ENCODE peak calls at places on chromosome 22, in four cellular contexts. A is pancreas, C is lung microvascular endothelial cell, Q is H54. N is an unnamed sample.
A peak's percentile ranks its signal among the peaks of the same experiment; 100 is the strongest.

GRCh38 chr22:49936018-49936972 is 17.9 kb downstream of the CRELD2 start:
- DNase-seq in A (peak; percentile 92), C (peak; percentile 99), Q (peak; percentile 84), N (peak; percentile 83)

GRCh38 chr22:30720263-30720837 is 25.7 kb downstream of the OSBP2 start:
- DNase-seq in A (no peak), C (peak; percentile 84), Q (no peak), N (no peak)

GRCh38 chr22:27510024-27510423 is 291.5 kb downstream of the MN1 start:
- DNase-seq in A (no peak), C (no peak), Q (no peak), N (no peak)

GRCh38 chr22:38346506-38346905 is 29.3 kb upstream of the CSNK1E start:
- DNase-seq in A (peak; percentile 31), C (no peak), Q (no peak), N (no peak)

GRCh38 chr22:38924197-38924952 is 33.0 kb upstream of the APOBEC3A start:
- DNase-seq in A (peak; percentile 92), C (peak; percentile 74), Q (peak; percentile 33), N (peak; percentile 95)

GRCh38 chr22:46273432-46274148 is 5.8 kb downstream of the TTC38 start:
- DNase-seq in A (no peak), C (no peak), Q (no peak), N (no peak)

GRCh38 chr22:36998620-36999351 is 20.5 kb downstream of the TST start:
- DNase-seq in A (no peak), C (no peak), Q (peak; percentile 44), N (peak; percentile 25)

GRCh38 chr22:50011447-50012200 is 941 bp downstream of the IL17REL start:
- DNase-seq in A (peak; percentile 47), C (no peak), Q (no peak), N (no peak)

GRCh38 chr22:33105501-33105911 is 47.3 kb upstream of the SYN3 start:
- DNase-seq in A (no peak), C (no peak), Q (no peak), N (peak; percentile 34)

GRCh38 chr22:34639911-34640310 is 426.0 kb upstream of the ISX start:
- DNase-seq in A (no peak), C (no peak), Q (no peak), N (no peak)

GRCh38 chr22:48331691-48332220 is 1495.9 kb downstream of the BRD1 start:
- DNase-seq in A (no peak), C (no peak), Q (no peak), N (no peak)

GRCh38 chr22:17190702-17191101 is 28.5 kb downstream of the ADA2 start:
- DNase-seq in A (peak; percentile 66), C (no peak), Q (no peak), N (no peak)

GRCh38 chr22:28882545-28882877 is 861 bp upstream of the ZNRF3 start:
- DNase-seq in A (no peak), C (peak; percentile 18), Q (no peak), N (peak; percentile 43)

GRCh38 chr22:39815882-39816395 is 77.6 kb downstream of the ENTHD1 start:
- DNase-seq in A (no peak), C (no peak), Q (no peak), N (no peak)

GRCh38 chr22:31680764-31681624 is 19.0 kb upstream of the PISD start:
- DNase-seq in A (no peak), C (peak; percentile 24), Q (no peak), N (peak; percentile 85)

GRCh38 chr22:50684501-50684900 is 11.9 kb downstream of the SHANK3 start:
- DNase-seq in A (no peak), C (no peak), Q (no peak), N (no peak)

GRCh38 chr22:49230194-49230577 is 597.5 kb downstream of the BRD1 start:
- DNase-seq in A (peak; percentile 24), C (no peak), Q (no peak), N (no peak)

GRCh38 chr22:28155808-28156207 is 236.8 kb upstream of the PITPNB start:
- DNase-seq in A (no peak), C (no peak), Q (no peak), N (no peak)

GRCh38 chr22:20107951-20108756 is 7.8 kb upstream of the RANBP1 start:
- DNase-seq in A (peak; percentile 53), C (no peak), Q (no peak), N (no peak)

GRCh38 chr22:45537734-45538181 is 35.1 kb downstream of the FBLN1 start:
- DNase-seq in A (no peak), C (no peak), Q (peak; percentile 74), N (peak; percentile 97)

GRCh38 chr22:27754247-27754887 is 47.2 kb downstream of the MN1 start:
- DNase-seq in A (no peak), C (no peak), Q (no peak), N (no peak)

GRCh38 chr22:45263790-45264269 is 20.9 kb upstream of the UPK3A start:
- DNase-seq in A (peak; percentile 87), C (peak; percentile 88), Q (no peak), N (peak; percentile 86)

GRCh38 chr22:37607912-37608476 is 640 bp upstream of the GGA1 start:
- DNase-seq in A (no peak), C (peak; percentile 13), Q (no peak), N (no peak)

GRCh38 chr22:44454113-44454769 is 43.8 kb downstream of the RTL6 start:
- DNase-seq in A (no peak), C (no peak), Q (no peak), N (no peak)

GRCh38 chr22:32204856-32205722 is at the start of gene RFPL2:
- DNase-seq in A (peak; percentile 45), C (peak; percentile 50), Q (no peak), N (peak; percentile 4)

GRCh38 chr22:45575173-45575572 is 72.5 kb downstream of the FBLN1 start:
- DNase-seq in A (no peak), C (no peak), Q (no peak), N (no peak)

GRCh38 chr22:27377901-27378300 is 423.7 kb downstream of the MN1 start:
- DNase-seq in A (peak; percentile 90), C (no peak), Q (no peak), N (no peak)

GRCh38 chr22:20641198-20641892 is 132.6 kb upstream of the SERPIND1 start:
- DNase-seq in A (no peak), C (no peak), Q (no peak), N (no peak)

GRCh38 chr22:39132281-39132680 is 20.2 kb downstream of the CBX7 start:
- DNase-seq in A (no peak), C (no peak), Q (no peak), N (no peak)

GRCh38 chr22:19772422-19772672 is 11.8 kb downstream of the TBX1 start:
- DNase-seq in A (no peak), C (no peak), Q (no peak), N (no peak)

N was measured in EH.